ENCODE peak calls at places on chromosomes 7 and 10, in four cellular contexts. J is prostate gland, O is adrenal gland, Z is transverse colon. Y is an unnamed sample. For H3K9me3 and H3K27me3, the result is how much of the 10 kb centered on the place peaks cover.

GRCh38 chr10:790821-791551 is 101.5 kb upstream of the DIP2C start:
- DNase-seq in Z (no peak), J (no peak), O (peak), Y (no peak)

GRCh38 chr7:150363872-150364271 is 4.8 kb upstream of the REPIN1 start:
- DNase-seq in Z (no peak), O (no peak), J (no peak), Y (no peak)

GRCh38 chr10:61130366-61130765 is 186.4 kb upstream of the RHOBTB1 start:
- DNase-seq in J (no peak), O (no peak), Z (no peak), Y (no peak)

GRCh38 chr10:79463578-79464496 is 18.4 kb upstream of the ZCCHC24 start:
- DNase-seq in O (peak), J (no peak), Z (no peak), Y (peak)

GRCh38 chr7:137820677-137821420 is 25.9 kb downstream of the DGKI start:
- DNase-seq in J (peak), Z (no peak), O (peak), Y (peak)

GRCh38 chr10:54284526-54285193 is 516.4 kb downstream of the PCDH15 start:
- DNase-seq in J (no peak), O (no peak), Z (no peak), Y (no peak)

GRCh38 chr7:132836746-132837145 is 245.1 kb downstream of the CHCHD3 start:
- DNase-seq in Z (no peak), J (no peak), O (no peak), Y (no peak)

GRCh38 chr10:125414998-125415397 is 254.6 kb upstream of the CTBP2 start:
- DNase-seq in Z (no peak), O (no peak), J (no peak), Y (no peak)

GRCh38 chr7:157809154-157809862 is 472.5 kb downstream of the DNAJB6 start:
- DNase-seq in Z (no peak), J (no peak), O (no peak), Y (no peak)
- H3K9me3 ChIP-seq in Z (under half), J (under half), O (under half), Y (under half)

GRCh38 chr7:73496626-73497025 is 25.5 kb downstream of the BAZ1B start:
- DNase-seq in Z (no peak), J (no peak), O (no peak), Y (no peak)
- TF ChIP-seq POLR2A in Z (no peak), J (no peak), O (no peak), Y (no peak)

GRCh38 chr7:12570529-12571461 is at the start of gene SCIN:
- DNase-seq in Z (peak), O (no peak), J (peak), Y (peak)

GRCh38 chr7:12572941-12573340 is 2.4 kb downstream of the SCIN start:
- DNase-seq in J (no peak), Z (no peak), O (no peak), Y (no peak)

GRCh38 chr7:12571691-12572090 is 1.2 kb downstream of the SCIN start:
- DNase-seq in J (no peak), Z (no peak), O (no peak), Y (no peak)

GRCh38 chr7:12570148-12570528 is 382 bp upstream of the SCIN start:
- DNase-seq in Z (peak), J (peak), O (no peak), Y (no peak)

DNA sequence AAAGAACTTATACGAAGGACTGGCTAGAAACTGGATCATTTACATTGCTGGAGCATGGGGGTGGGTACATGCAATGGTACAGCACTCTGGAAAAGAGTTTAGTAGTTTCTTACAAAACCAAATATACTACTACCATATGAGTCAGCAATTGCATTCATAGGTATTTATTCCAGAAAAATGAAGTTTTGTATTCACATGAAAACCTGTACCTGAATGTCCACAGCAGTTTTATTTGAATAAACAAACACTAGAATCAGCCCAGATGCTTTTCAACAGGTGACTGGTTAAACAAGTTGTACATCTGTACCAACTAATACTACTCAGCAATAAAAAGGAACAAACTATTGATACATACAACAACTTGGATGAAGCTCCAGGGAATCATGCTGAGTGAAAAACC is 3.4 kb downstream of the SCIN start:
- DNase-seq in O (no peak), Z (no peak), J (no peak), Y (no peak)
- H3K27me3 ChIP-seq in O (under half), Z (under half), J (under half), Y (under half)

DNA sequence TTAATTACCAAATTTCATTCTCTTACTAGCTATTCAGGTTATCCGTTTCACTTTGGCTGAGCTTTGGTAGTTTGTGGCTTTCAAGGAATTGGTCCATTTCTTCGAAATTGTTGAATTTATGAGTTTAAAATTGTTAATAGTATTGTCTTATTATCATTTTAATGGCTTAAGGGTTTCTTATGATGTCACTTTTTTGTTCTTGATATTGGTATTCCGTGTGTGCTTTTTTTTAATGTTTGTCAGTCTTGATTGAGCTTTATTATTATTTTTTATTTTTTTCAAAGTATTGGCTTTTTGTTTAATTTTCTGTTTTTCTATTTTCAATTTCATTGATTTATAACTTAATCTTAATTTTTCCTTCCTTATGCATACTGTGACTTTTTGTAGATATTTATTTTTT is 25.9 kb downstream of the FRG2B start:
- DNase-seq in J (no peak), Z (no peak), O (no peak), Y (no peak)
- H3K9me3 ChIP-seq in J (under half), Z (under half), O (under half), Y (under half)

GRCh38 chr7:117762055-117762454 is 111.2 kb downstream of the CTTNBP2 start:
- DNase-seq in Z (no peak), O (no peak), J (no peak), Y (no peak)
- TF ChIP-seq POLR2A in Z (no peak), O (no peak), J (no peak), Y (no peak)

GRCh38 chr7:157627646-157628045 is 290.8 kb downstream of the DNAJB6 start:
- DNase-seq in Z (no peak), O (no peak), J (no peak), Y (no peak)
- H3K27me3 ChIP-seq in Z (under half), O (under half), J (under half), Y (under half)

DNA sequence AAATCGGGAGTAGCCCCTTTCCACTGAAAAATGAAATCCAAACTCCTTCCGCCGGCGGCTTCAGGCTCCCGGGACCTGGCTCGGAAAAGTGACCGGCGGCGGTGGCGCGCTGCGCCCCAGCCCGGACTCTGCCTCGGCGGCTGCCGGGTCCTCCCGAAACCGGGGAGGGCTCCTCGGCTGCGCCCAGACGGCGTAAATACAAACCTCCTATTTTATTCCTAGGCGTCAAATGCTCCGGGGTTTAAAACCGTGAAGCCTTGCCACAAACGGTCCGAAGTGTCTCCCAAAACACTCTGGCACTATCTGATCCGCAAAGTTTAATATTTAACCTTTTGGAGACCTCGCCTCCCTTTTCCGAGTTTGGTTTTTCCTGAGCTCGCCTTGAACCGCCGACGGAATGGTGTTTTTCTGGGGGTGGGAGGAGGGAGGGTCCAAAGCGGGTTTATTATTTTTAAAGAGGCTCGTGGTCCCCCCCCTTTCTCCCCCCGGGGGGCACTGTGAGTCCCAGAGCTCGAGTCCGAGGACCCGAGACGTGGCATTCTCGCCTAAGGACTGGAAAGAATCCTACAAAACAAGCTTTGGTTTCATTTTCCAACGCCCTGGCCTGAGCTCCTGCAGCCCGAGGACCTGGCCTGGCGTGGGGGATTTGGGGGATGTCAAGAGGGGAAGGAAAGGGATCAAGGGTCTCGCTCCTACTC is 1.9 kb downstream of the TNRC18 start:
- DNase-seq in O (peak), Z (peak), J (peak), Y (peak)
- H3K9me3 ChIP-seq in O (under half), Z (under half), J (under half), Y (under half)

GRCh38 chr10:105953056-105953455 is 1211.5 kb downstream of the SORCS1 start:
- DNase-seq in O (no peak), Z (no peak), J (no peak), Y (no peak)

GRCh38 chr10:105950410-105950809 is 1214.1 kb downstream of the SORCS1 start:
- DNase-seq in O (peak), J (peak), Z (peak), Y (peak)

GRCh38 chr10:105956550-105956949 is 1208.0 kb downstream of the SORCS1 start:
- DNase-seq in J (no peak), O (no peak), Z (no peak), Y (no peak)

DNA sequence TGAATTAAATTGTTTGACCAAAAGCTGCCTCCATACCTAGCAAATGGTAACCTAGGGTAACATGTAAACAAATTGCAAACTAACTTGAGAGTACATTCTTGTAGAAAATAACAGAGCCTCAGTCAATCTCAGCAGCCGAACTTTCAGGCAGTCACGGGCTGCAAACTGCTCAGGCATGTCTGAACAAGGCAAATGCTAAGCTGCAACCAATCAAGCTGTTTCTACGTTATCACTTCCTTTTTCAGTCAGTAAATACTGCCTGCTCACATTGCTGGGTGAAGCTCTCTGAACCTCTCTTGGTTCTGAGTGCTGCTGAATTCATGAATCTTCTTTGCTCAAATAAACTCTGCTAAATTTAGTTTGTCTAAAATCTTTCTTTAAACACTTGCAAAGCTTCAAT is 1212.4 kb downstream of the SORCS1 start:
- DNase-seq in O (no peak), J (peak), Z (no peak), Y (no peak)
- TF ChIP-seq POLR2A in O (no peak), J (no peak), Z (no peak), Y (no peak)

GRCh38 chr7:120732256-120732655 is 125.7 kb downstream of the TSPAN12 start:
- DNase-seq in J (no peak), O (no peak), Z (no peak), Y (no peak)
- H3K27me3 ChIP-seq in J (under half), O (under half), Z (under half), Y (under half)

GRCh38 chr7:16399265-16399801 is 22.0 kb downstream of the CRPPA start:
- DNase-seq in O (peak), Z (no peak), J (no peak), Y (peak)

GRCh38 chr7:16395121-16395520 is 26.2 kb downstream of the CRPPA start:
- DNase-seq in Z (no peak), J (no peak), O (no peak), Y (no peak)

GRCh38 chr7:16398211-16399017 is 22.9 kb downstream of the CRPPA start:
- DNase-seq in O (peak), Z (no peak), J (no peak), Y (peak)

GRCh38 chr7:16396766-16397496 is 24.4 kb downstream of the CRPPA start:
- DNase-seq in Z (no peak), O (no peak), J (no peak), Y (no peak)

DNA sequence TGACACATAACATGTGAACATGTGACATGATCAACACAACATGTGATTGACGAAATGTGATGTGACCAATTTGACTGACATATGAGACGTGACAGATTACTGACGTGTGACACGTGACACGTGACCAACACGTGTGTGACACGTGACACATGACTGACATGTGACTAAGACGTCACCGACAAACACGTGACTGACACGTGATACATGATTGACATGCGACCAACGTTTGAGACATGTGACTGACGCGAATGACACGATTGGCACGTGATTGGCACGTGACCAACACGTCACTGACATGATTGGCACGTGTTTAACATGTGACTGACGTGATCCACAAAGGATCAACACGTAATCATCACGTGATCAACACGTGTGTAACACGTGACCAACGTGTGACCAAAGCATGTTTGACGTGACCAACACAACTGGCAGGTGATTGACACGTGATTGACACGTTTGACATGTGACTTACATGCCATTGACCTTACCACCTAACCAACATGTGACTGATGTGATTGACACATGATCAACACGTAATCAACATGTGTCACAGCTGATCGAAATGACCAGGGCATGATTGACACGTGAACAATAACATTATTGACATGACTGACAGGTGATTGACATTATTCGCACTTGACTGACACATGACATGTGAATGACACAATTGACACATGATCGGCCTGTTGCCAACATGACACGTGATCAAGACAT is 23.7 kb downstream of the CRPPA start:
- DNase-seq in Z (no peak), J (no peak), O (peak), Y (peak)
- H3K9me3 ChIP-seq in Z (under half), J (under half), O (under half), Y (under half)

Y was measured in testis.